ENCODE peak calls at places on chromosomes 5 and 9, in five cellular contexts. P is NCI-H460, O is EL, U is hippocampal formation, M is HEK293T. S is an unnamed sample.

GRCh38 chr9:489198-490197 is 274.8 kb downstream of the DOCK8 start:
- DNase-seq in P (no peak), U (no peak), M (no peak), O (no peak), S (peak)

GRCh38 chr9:106897223-106897622 is 34.3 kb downstream of the ZNF462 start:
- DNase-seq in U (no peak), M (no peak), O (peak), P (no peak), S (no peak)

GRCh38 chr5:171623551-171624097 is 162.0 kb upstream of the SMIM23 start:
- DNase-seq in O (no peak), U (no peak), P (no peak), M (no peak), S (no peak)

GRCh38 chr5:119435436-119436132 is 16.7 kb upstream of the HSD17B4 start:
- DNase-seq in P (peak), M (peak), U (no peak), O (peak), S (peak)

GRCh38 chr5:142543951-142544753 is 141.7 kb downstream of the FGF1 start:
- DNase-seq in P (no peak), M (no peak), U (no peak), O (peak), S (no peak)

GRCh38 chr9:124012368-124013262 is 1.0 kb downstream of the LHX2 start:
- DNase-seq in M (no peak), O (no peak), P (no peak), U (no peak), S (no peak)

GRCh38 chr5:62152394-62153123 is 153.4 kb upstream of the KIF2A start:
- DNase-seq in P (no peak), M (no peak), O (no peak), U (peak), S (peak)

GRCh38 chr5:107831612-107832395 is 161.1 kb upstream of the EFNA5 start:
- DNase-seq in U (no peak), P (no peak), M (peak), O (peak), S (no peak)

GRCh38 chr5:58240286-58240685 is 219.6 kb downstream of the PLK2 start:
- DNase-seq in U (no peak), P (peak), O (peak), M (no peak), S (peak)

GRCh38 chr5:14006823-14007510 is 62.5 kb upstream of the DNAH5 start:
- DNase-seq in M (no peak), O (no peak), U (no peak), P (no peak), S (peak)

GRCh38 chr5:54229041-54229780 is 81.2 kb downstream of the ARL15 start:
- DNase-seq in O (peak), P (peak), U (peak), M (peak), S (peak)

GRCh38 chr5:31889131-31889561 is 250.2 kb downstream of the PDZD2 start:
- DNase-seq in P (no peak), M (no peak), U (no peak), O (no peak), S (no peak)

GRCh38 chr9:134853893-134854292 is 26.7 kb upstream of the FCN2 start:
- DNase-seq in U (no peak), M (no peak), O (no peak), P (no peak), S (no peak)

GRCh38 chr9:112618385-112619001 is 99.4 kb downstream of the INIP start:
- DNase-seq in P (no peak), O (no peak), U (no peak), M (no peak), S (no peak)

GRCh38 chr5:58502032-58502431 is 10.8 kb downstream of the GAPT start:
- DNase-seq in O (no peak), U (no peak), P (no peak), M (no peak), S (no peak)